ENCODE peak calls at places on chromosomes 5 and 9, in ten cellular contexts. U is HL-60, L is cardiac fibroblast, B is heart left ventricle, M is HepG2, N is brain microvascular endothelial cell, J is H1, E is AG04449, A is neural progenitor cell, K is AG04450. I is an unnamed sample.

GRCh38 chr5:9437741-9438240 is 108.1 kb downstream of the SEMA5A start:
- DNase-seq in M (no peak), L (peak; percentile 64), A (no peak), B (no peak), U (no peak), K (no peak), J (no peak), N (peak; percentile 89), E (peak; percentile 29), I (peak; percentile 92)

GRCh38 chr9:95508242-95508967 is 8.4 kb downstream of the PTCH1 start:
- DNase-seq in N (no peak), K (no peak), L (no peak), U (no peak), E (no peak), B (no peak), M (no peak), A (peak; percentile 70), J (peak; percentile 55), I (no peak)

GRCh38 chr9:38336341-38336740 is 56.2 kb upstream of the ALDH1B1 start:
- DNase-seq in J (peak; percentile 43), E (no peak), U (no peak), L (no peak), B (no peak), K (no peak), M (no peak), N (no peak), A (no peak), I (no peak)

GRCh38 chr9:136669791-136670464 is 7.2 kb downstream of the EGFL7 start:
- DNase-seq in U (no peak), B (no peak), K (no peak), E (no peak), J (no peak), L (no peak), N (no peak), M (no peak), A (no peak), I (no peak)

GRCh38 chr5:107779472-107779871 is 108.7 kb upstream of the EFNA5 start:
- DNase-seq in M (no peak), L (no peak), N (no peak), K (no peak), B (no peak), A (no peak), U (no peak), J (no peak), E (no peak), I (no peak)

GRCh38 chr9:36306481-36307306 is 48.4 kb upstream of the GNE start:
- DNase-seq in B (no peak), J (no peak), N (no peak), K (no peak), E (no peak), A (no peak), M (peak; percentile 85), L (peak; percentile 26), U (no peak), I (no peak)

GRCh38 chr5:107484261-107484660 is 186.5 kb downstream of the EFNA5 start:
- DNase-seq in E (no peak), M (no peak), L (no peak), B (no peak), K (no peak), J (no peak), A (no peak), N (no peak), U (no peak), I (no peak)

GRCh38 chr5:36363101-36363500 is 61.4 kb upstream of the RANBP3L start:
- DNase-seq in A (peak; percentile 14), E (peak; percentile 34), N (peak; percentile 84), K (no peak), M (no peak), J (no peak), U (no peak), B (no peak), L (peak; percentile 65), I (peak; percentile 8)

GRCh38 chr9:37540634-37541033 is 35.5 kb downstream of the FBXO10 start:
- DNase-seq in L (no peak), M (no peak), K (no peak), N (no peak), U (no peak), B (peak; percentile 58), E (no peak), A (no peak), J (no peak), I (no peak)

GRCh38 chr5:136892026-136892425 is 526.7 kb upstream of the TRPC7 start:
- DNase-seq in L (no peak), M (no peak), A (peak; percentile 12), N (no peak), E (no peak), U (no peak), B (no peak), J (no peak), K (no peak), I (no peak)

GRCh38 chr5:136886623-136887022 is 521.3 kb upstream of the TRPC7 start:
- DNase-seq in N (no peak), U (no peak), A (no peak), E (no peak), M (no peak), B (no peak), K (no peak), J (no peak), L (no peak), I (no peak)

GRCh38 chr5:136890431-136891148 is 525.2 kb upstream of the TRPC7 start:
- DNase-seq in B (no peak), M (no peak), U (no peak), A (no peak), J (no peak), E (no peak), N (no peak), K (no peak), L (no peak), I (peak; percentile 55)

GRCh38 chr5:136891601-136892000 is 526.3 kb upstream of the TRPC7 start:
- DNase-seq in L (no peak), M (no peak), B (no peak), J (no peak), K (no peak), N (no peak), E (no peak), U (no peak), A (peak; percentile 75), I (no peak)

DNA sequence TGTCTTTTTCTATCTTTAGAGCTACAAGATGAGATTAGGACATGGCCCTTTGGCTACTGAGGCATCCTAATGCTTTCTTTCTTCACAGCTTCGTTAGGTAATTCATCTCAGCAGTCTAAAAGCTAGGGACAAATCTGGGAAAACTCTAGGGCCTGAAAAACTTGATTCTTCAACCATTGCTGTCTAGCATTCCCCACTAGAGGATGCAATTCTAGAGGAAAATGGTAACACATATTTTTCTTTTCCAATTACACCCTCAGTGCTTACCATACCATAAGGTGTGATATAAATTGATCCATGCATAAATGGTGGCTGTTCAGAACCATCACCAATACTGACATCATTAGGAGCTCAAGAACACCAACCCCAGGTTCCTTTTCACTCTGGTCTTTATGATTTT is 525.8 kb upstream of the TRPC7 start:
- DNase-seq in L (no peak), B (no peak), A (no peak), U (no peak), M (no peak), N (no peak), E (no peak), K (no peak), J (no peak), I (no peak)
- TF ChIP-seq CTCF in L (peak; percentile 13), B (no peak), A (no peak), U (no peak), M (no peak), N (peak; percentile 6), E (peak; percentile 3), K (no peak), J (no peak), I (peak; percentile 19)

GRCh38 chr9:127778280-127779135 is at the start of gene SH2D3C:
- DNase-seq in A (no peak), J (no peak), B (peak; percentile 77), U (no peak), E (no peak), L (peak; percentile 52), K (no peak), M (no peak), N (no peak), I (no peak)

GRCh38 chr9:127773981-127774380 is 4.5 kb downstream of the SH2D3C start:
- DNase-seq in E (no peak), B (no peak), J (no peak), M (no peak), K (no peak), U (no peak), N (no peak), A (no peak), L (no peak), I (no peak)

GRCh38 chr9:127776919-127777280 is 1.6 kb downstream of the SH2D3C start:
- DNase-seq in A (no peak), J (no peak), K (no peak), E (no peak), L (no peak), U (no peak), N (no peak), B (no peak), M (no peak), I (no peak)

GRCh38 chr9:127777368-127777960 is 1.0 kb downstream of the SH2D3C start:
- DNase-seq in M (no peak), A (no peak), E (no peak), L (no peak), J (no peak), N (no peak), K (no peak), B (no peak), U (no peak), I (no peak)

DNA sequence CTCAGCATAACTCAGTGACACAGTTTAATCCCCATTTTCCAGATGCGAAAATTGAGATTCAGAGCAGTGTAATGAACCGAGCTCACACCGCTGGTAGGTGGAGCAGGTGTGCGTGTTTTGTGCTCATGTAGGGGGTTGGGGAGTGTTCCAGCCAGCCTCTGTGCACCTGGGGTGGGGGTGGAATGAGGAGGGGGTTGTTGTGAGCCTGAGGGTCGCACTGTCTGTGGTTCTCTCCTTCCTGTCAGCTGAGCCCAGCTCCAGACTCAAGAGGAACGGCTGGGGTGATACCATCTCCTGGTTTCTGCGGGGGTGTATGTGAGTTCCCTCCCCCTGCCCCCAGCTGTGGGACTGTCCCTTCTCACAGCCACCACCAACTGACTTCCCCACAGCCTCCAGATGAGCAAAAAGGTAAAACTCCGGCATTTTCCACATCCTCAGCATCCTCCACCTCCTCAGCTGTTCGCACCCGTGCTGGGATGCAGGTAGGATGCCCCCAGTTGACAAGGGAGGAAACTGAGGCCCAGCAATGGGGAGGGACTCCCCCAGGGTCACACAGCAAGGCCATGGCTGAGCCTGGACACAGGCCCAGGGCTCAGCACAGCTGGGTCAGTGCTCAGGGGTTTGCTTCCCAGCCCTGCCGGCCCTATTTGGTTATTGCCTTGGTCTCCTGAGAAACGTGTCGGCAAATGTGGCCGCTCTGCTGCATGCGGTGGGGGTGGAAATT is 2.1 kb downstream of the SH2D3C start:
- DNase-seq in U (peak; percentile 91), A (peak; percentile 68), N (no peak), E (no peak), L (no peak), K (no peak), B (peak; percentile 49), J (peak; percentile 76), M (no peak), I (no peak)
- H3K4me3 ChIP-seq in U (peak overlapping the region; percentile 80), A (no peak overlapping the region), N (no peak overlapping the region), E (no peak overlapping the region), L (no peak overlapping the region), K (no peak overlapping the region), B (peak overlapping the region; percentile 35), J (no peak overlapping the region), M (no peak overlapping the region), I (no peak overlapping the region)

GRCh38 chr5:139394123-139394653 is 716 bp downstream of the PROB1 start:
- DNase-seq in N (no peak), A (peak; percentile 88), J (peak; percentile 85), K (no peak), U (no peak), B (peak; percentile 72), E (no peak), M (no peak), L (peak; percentile 35), I (no peak)
- TF ChIP-seq CTCF in N (peak; percentile 6), A (peak; percentile 75), J (no peak), K (peak; percentile 45), U (no peak), B (peak; percentile 77), E (peak; percentile 64), M (no peak), L (peak; percentile 29), I (peak; percentile 51)

GRCh38 chr5:59791602-59792001 is 101.9 kb downstream of the PDE4D start:
- DNase-seq in M (no peak), A (no peak), U (no peak), B (no peak), L (no peak), E (no peak), K (no peak), J (no peak), N (no peak), I (no peak)
- H3K4me3 ChIP-seq in M (no peak overlapping the region), A (no peak overlapping the region), U (no peak overlapping the region), B (no peak overlapping the region), L (no peak overlapping the region), E (no peak overlapping the region), K (no peak overlapping the region), J (no peak overlapping the region), N (no peak overlapping the region), I (no peak overlapping the region)

I was measured in retinal pigment epithelial cell.